ENCODE peak calls at places on chromosomes 11 and 22, in five cellular contexts. One of them, this sample, is unnamed.

GRCh38 chr11:120178441-120179070 is 32.3 kb upstream of the OAF start:
- DNase-seq in astrocyte: peak
- DNase-seq in right lobe of liver: no peak
- DNase-seq in cardiac muscle cell: no peak
- DNase-seq in tibial artery: no peak
- DNase-seq in this sample: peak

GRCh38 chr11:104573431-104573830 is 324.8 kb downstream of the CASP12 start:
- DNase-seq in cardiac muscle cell: peak
- DNase-seq in astrocyte: peak
- DNase-seq in right lobe of liver: no peak
- DNase-seq in tibial artery: no peak
- DNase-seq in this sample: no peak

GRCh38 chr11:129732926-129733325 is 82.7 kb upstream of the TMEM45B start:
- DNase-seq in cardiac muscle cell: no peak
- DNase-seq in astrocyte: no peak
- DNase-seq in right lobe of liver: no peak
- DNase-seq in tibial artery: no peak
- DNase-seq in this sample: no peak

GRCh38 chr11:3123761-3124733 is 41.1 kb downstream of the OSBPL5 start:
- DNase-seq in right lobe of liver: peak
- DNase-seq in astrocyte: peak
- DNase-seq in cardiac muscle cell: peak
- DNase-seq in tibial artery: peak
- DNase-seq in this sample: peak

GRCh38 chr11:70012134-70012733 is 65.9 kb upstream of the ANO1 start:
- DNase-seq in astrocyte: no peak
- DNase-seq in tibial artery: no peak
- DNase-seq in right lobe of liver: no peak
- DNase-seq in cardiac muscle cell: no peak
- DNase-seq in this sample: no peak

GRCh38 chr22:45878051-45878764 is 98.8 kb downstream of the WNT7B start:
- DNase-seq in cardiac muscle cell: no peak
- DNase-seq in right lobe of liver: peak
- DNase-seq in astrocyte: no peak
- DNase-seq in tibial artery: peak
- DNase-seq in this sample: peak

GRCh38 chr11:76745561-76746207 is 37.5 kb upstream of the TSKU start:
- DNase-seq in right lobe of liver: no peak
- DNase-seq in astrocyte: no peak
- DNase-seq in cardiac muscle cell: no peak
- DNase-seq in tibial artery: no peak
- DNase-seq in this sample: no peak

GRCh38 chr22:45248832-45249561 is 8.3 kb upstream of the KIAA0930 start:
- DNase-seq in astrocyte: no peak
- DNase-seq in right lobe of liver: peak
- DNase-seq in cardiac muscle cell: no peak
- DNase-seq in tibial artery: no peak
- DNase-seq in this sample: no peak

GRCh38 chr11:34936945-34937344 is 20.5 kb downstream of the PDHX start:
- DNase-seq in cardiac muscle cell: no peak
- DNase-seq in right lobe of liver: no peak
- DNase-seq in tibial artery: no peak
- DNase-seq in astrocyte: no peak
- DNase-seq in this sample: no peak

GRCh38 chr22:34430386-34430785 is 510.1 kb upstream of the LARGE1 start:
- DNase-seq in tibial artery: no peak
- DNase-seq in astrocyte: no peak
- DNase-seq in cardiac muscle cell: no peak
- DNase-seq in right lobe of liver: no peak
- DNase-seq in this sample: no peak

GRCh38 chr11:208917-209260 is 1.4 kb downstream of the RIC8A start:
- DNase-seq in cardiac muscle cell: no peak
- DNase-seq in tibial artery: no peak
- DNase-seq in astrocyte: no peak
- DNase-seq in right lobe of liver: peak
- DNase-seq in this sample: no peak

GRCh38 chr22:38849816-38850215 is 6.0 kb upstream of the NPTXR start:
- DNase-seq in cardiac muscle cell: no peak
- DNase-seq in right lobe of liver: no peak
- DNase-seq in tibial artery: no peak
- DNase-seq in astrocyte: no peak
- DNase-seq in this sample: no peak

GRCh38 chr11:103800406-103801114 is 235.9 kb upstream of the DDI1 start:
- DNase-seq in cardiac muscle cell: peak
- DNase-seq in tibial artery: no peak
- DNase-seq in right lobe of liver: no peak
- DNase-seq in astrocyte: peak
- DNase-seq in this sample: no peak

DNA sequence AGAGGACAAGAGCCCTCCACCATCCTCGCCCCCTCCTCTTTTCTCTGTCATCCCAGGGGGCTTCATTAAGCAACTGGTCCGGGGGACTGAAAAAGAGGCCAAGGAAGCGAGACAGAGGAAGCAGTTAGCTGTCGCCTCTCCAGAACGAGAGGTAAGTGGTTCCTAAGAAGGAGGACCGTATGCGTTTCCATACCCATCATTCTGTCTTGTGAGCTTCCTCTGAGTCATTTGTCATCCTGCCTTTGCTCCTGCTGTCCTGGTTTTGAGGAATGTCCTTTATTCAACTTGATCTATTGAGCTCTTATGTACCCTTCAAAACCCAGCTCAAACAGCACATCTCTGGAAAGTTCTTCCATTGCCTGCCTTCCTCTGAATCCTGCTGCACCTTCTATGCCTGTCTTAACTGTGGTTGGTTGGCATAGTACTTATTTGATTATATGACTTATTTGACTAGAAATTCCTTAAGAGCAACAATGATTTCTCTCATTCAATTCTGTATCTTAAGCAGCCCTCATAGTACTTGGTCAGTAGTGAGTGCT is 21.3 kb downstream of the MYO18B start:
- DNase-seq in astrocyte: peak
- DNase-seq in right lobe of liver: no peak
- DNase-seq in cardiac muscle cell: no peak
- DNase-seq in tibial artery: no peak
- DNase-seq in this sample: no peak
- H3K4me3 ChIP-seq in astrocyte: no peak
- H3K4me3 ChIP-seq in right lobe of liver: no peak
- H3K4me3 ChIP-seq in cardiac muscle cell: no peak
- H3K4me3 ChIP-seq in tibial artery: no peak
- H3K4me3 ChIP-seq in this sample: no peak

DNA sequence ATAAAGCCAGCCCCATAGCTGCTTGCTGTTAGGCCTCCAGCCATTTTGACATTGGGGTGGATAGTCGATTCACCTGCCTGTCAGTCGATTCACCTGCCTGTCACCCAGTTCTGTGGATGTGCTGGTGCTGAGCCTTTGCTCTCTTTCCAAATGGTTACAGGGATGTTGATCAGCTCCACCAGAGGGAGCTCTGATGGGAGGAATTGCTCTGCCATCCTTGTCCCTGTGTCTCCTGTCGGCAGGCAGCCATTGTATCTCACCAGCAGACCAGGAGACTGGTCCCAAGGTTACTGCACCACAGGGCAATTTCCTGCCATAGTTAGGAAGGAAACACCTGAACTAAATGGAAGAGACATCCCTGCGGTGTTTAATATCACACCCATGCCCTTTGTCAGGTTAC is 6.1 kb downstream of the MPEG1 start:
- DNase-seq in tibial artery: no peak
- DNase-seq in cardiac muscle cell: peak
- DNase-seq in right lobe of liver: peak
- DNase-seq in astrocyte: no peak
- DNase-seq in this sample: no peak
- H3K27ac ChIP-seq in tibial artery: no peak
- H3K27ac ChIP-seq in cardiac muscle cell: no peak
- H3K27ac ChIP-seq in right lobe of liver: no peak
- H3K27ac ChIP-seq in astrocyte: no peak
- H3K27ac ChIP-seq in this sample: no peak

DNA sequence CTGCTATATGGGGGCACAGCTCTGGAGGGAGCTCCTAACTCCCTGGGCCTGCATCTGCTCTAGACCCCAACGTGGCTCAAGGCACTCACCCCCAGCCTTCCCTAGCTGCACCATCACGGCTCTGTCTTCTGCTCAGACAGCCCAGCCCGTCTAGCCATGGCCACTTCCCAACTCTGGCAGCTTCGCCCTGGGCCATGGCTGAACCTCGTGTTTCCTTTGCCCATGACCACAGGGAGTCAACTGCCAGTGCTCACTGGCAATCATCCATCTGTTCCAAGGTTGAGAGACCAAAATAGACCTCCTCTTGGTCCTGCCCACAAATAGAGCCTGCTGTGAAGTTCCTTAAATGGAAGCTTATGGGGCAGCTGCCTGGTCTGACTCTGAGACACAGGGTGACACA is 5.4 kb downstream of the LMO1 start:
- DNase-seq in tibial artery: peak
- DNase-seq in astrocyte: no peak
- DNase-seq in right lobe of liver: peak
- DNase-seq in cardiac muscle cell: peak
- DNase-seq in this sample: peak
- H3K4me3 ChIP-seq in tibial artery: no peak
- H3K4me3 ChIP-seq in astrocyte: no peak
- H3K4me3 ChIP-seq in right lobe of liver: no peak
- H3K4me3 ChIP-seq in cardiac muscle cell: no peak
- H3K4me3 ChIP-seq in this sample: no peak

GRCh38 chr22:21042978-21043855 is 2.5 kb upstream of the LRRC74B start:
- DNase-seq in tibial artery: no peak
- DNase-seq in right lobe of liver: no peak
- DNase-seq in cardiac muscle cell: no peak
- DNase-seq in astrocyte: no peak
- DNase-seq in this sample: no peak
- H3K27ac ChIP-seq in tibial artery: no peak
- H3K27ac ChIP-seq in right lobe of liver: no peak
- H3K27ac ChIP-seq in cardiac muscle cell: no peak
- H3K27ac ChIP-seq in astrocyte: no peak
- H3K27ac ChIP-seq in this sample: no peak

DNA sequence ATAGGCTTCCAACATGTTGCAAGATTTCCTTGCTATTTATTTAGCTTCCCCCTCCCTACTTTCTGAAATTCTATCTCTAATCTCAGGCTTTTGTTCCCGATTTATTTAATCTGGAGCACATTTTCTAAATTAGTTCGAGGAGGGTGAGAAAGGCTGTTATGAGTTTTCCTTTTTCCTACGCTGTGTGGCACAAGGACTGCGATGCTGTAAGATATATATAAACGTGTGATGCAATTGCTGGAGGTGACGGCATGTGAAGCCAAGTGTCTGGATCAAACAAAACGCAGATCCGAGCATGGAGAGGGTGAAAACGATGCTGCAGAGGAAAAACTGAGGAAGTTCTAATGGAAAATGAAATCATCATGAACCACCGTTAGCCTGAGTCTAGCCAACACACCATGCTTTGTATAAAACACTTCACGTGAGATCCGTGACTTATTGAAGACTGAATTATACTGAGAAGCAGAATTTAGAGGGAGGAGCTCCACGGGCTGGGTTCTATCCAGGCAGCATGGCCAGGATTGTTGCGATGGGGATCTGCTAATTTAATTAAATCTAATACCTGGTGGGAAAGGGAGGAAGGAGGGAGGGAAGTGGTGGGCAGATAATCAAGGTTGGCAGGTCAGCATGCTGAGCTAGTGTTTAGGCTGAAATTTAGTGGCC is 4.5 kb downstream of the PKNOX2 start:
- DNase-seq in tibial artery: no peak
- DNase-seq in right lobe of liver: no peak
- DNase-seq in cardiac muscle cell: peak
- DNase-seq in astrocyte: no peak
- DNase-seq in this sample: peak
- H3K4me3 ChIP-seq in tibial artery: no peak
- H3K4me3 ChIP-seq in right lobe of liver: no peak
- H3K4me3 ChIP-seq in cardiac muscle cell: no peak
- H3K4me3 ChIP-seq in astrocyte: no peak
- H3K4me3 ChIP-seq in this sample: no peak

GRCh38 chr11:93528252-93528651 is 14.9 kb downstream of the SMCO4 start:
- DNase-seq in tibial artery: no peak
- DNase-seq in astrocyte: no peak
- DNase-seq in cardiac muscle cell: no peak
- DNase-seq in right lobe of liver: no peak
- DNase-seq in this sample: no peak
- H3K27ac ChIP-seq in tibial artery: peak
- H3K27ac ChIP-seq in astrocyte: no peak
- H3K27ac ChIP-seq in cardiac muscle cell: peak
- H3K27ac ChIP-seq in right lobe of liver: peak
- H3K27ac ChIP-seq in this sample: peak

DNA sequence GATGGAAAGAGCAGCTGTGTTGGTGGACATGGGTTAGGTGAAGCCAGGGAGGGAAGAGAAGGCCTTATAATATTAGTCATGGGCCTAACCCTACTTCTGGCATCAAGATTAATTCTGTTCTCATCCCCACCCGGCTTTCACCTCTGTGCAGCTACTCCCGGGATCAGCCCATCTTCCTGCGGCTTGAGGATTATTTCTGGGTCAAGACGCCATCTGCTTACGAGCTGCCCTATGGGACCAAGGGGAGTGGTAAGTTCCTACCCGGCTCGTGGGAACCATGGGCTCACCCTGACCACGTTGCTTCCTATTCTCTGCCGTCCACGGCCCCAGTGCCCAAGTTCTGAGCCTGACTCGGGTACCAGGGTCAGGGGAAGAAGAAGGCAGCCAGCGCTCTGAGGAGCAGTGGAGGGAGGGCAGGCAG is 51.6 kb downstream of the ST3GAL4 start:
- DNase-seq in astrocyte: no peak
- DNase-seq in right lobe of liver: no peak
- DNase-seq in tibial artery: no peak
- DNase-seq in cardiac muscle cell: no peak
- DNase-seq in this sample: no peak
- H3K4me3 ChIP-seq in astrocyte: no peak
- H3K4me3 ChIP-seq in right lobe of liver: no peak
- H3K4me3 ChIP-seq in tibial artery: no peak
- H3K4me3 ChIP-seq in cardiac muscle cell: no peak
- H3K4me3 ChIP-seq in this sample: no peak

GRCh38 chr22:27972732-27973698 is 54.0 kb upstream of the PITPNB start:
- DNase-seq in astrocyte: peak
- DNase-seq in tibial artery: no peak
- DNase-seq in right lobe of liver: no peak
- DNase-seq in cardiac muscle cell: peak
- DNase-seq in this sample: no peak

GRCh38 chr22:27971926-27972325 is 52.9 kb upstream of the PITPNB start:
- DNase-seq in right lobe of liver: no peak
- DNase-seq in cardiac muscle cell: no peak
- DNase-seq in astrocyte: no peak
- DNase-seq in tibial artery: no peak
- DNase-seq in this sample: no peak

GRCh38 chr22:27970596-27971220 is 51.7 kb upstream of the PITPNB start:
- DNase-seq in cardiac muscle cell: no peak
- DNase-seq in tibial artery: no peak
- DNase-seq in astrocyte: no peak
- DNase-seq in right lobe of liver: no peak
- DNase-seq in this sample: no peak

GRCh38 chr22:27975381-27976013 is 56.4 kb upstream of the PITPNB start:
- DNase-seq in tibial artery: no peak
- DNase-seq in cardiac muscle cell: peak
- DNase-seq in astrocyte: peak
- DNase-seq in right lobe of liver: no peak
- DNase-seq in this sample: no peak

DNA sequence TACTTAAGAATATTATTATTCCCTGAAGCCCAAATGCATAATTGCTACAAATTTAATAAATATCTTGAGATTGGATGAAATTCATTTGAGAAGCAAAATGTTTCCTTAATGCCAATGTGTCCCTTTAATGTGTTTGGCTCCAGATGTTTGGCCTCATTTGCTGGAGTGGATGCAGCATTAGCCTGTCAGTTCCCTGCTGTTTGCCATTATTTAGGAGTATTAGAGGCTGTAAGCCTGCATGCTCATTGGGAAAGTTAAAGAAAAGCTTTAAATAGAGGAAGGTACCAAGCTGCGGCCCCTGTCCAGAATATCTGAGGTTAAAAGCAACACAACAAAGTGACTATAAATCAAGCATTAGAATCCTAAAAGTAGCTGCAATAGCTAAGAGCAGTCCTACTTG is 54.8 kb upstream of the PITPNB start:
- DNase-seq in tibial artery: no peak
- DNase-seq in right lobe of liver: no peak
- DNase-seq in astrocyte: no peak
- DNase-seq in cardiac muscle cell: no peak
- DNase-seq in this sample: no peak
- H3K27ac ChIP-seq in tibial artery: no peak
- H3K27ac ChIP-seq in right lobe of liver: no peak
- H3K27ac ChIP-seq in astrocyte: no peak
- H3K27ac ChIP-seq in cardiac muscle cell: no peak
- H3K27ac ChIP-seq in this sample: no peak